ENCODE peak calls at places on chromosomes 13 and 19, in six cellular contexts. F is mucosa of descending colon, D is WTC11, U is endothelial cell, C is osteoblast, R is dorsolateral prefrontal cortex. V is an unnamed sample.

GRCh38 chr13:110812869-110813645 is 99.6 kb downstream of the ING1 start:
- DNase-seq in F (no peak), D (no peak), U (no peak), C (no peak), R (no peak), V (no peak)

GRCh38 chr19:11581740-11582139 is 4.3 kb upstream of the ACP5 start:
- DNase-seq in F (no peak), D (no peak), U (no peak), C (peak), R (no peak), V (no peak)

GRCh38 chr19:42370068-42370520 is 20.0 kb downstream of the CNFN start:
- DNase-seq in F (no peak), D (peak), U (no peak), C (no peak), R (no peak), V (no peak)

GRCh38 chr19:5308471-5309437 is 31.9 kb downstream of the PTPRS start:
- DNase-seq in F (peak), D (no peak), U (no peak), C (peak), R (peak), V (no peak)

GRCh38 chr19:29527500-29528328 is 1.9 kb downstream of the VSTM2B start:
- DNase-seq in F (no peak), D (no peak), U (no peak), C (peak), R (no peak), V (no peak)

GRCh38 chr13:98992355-98992754 is 14.5 kb upstream of the DOCK9 start:
- DNase-seq in F (no peak), D (no peak), U (no peak), C (no peak), R (no peak), V (no peak)

GRCh38 chr19:35462476-35462953 is 14.5 kb downstream of the FFAR2 start:
- DNase-seq in F (peak), D (no peak), U (no peak), C (no peak), R (no peak), V (no peak)

GRCh38 chr13:21541271-21541670 is 62.7 kb downstream of the MICU2 start:
- DNase-seq in F (no peak), D (no peak), U (no peak), C (no peak), R (no peak), V (no peak)

GRCh38 chr19:45569619-45570421 is 14.8 kb downstream of the OPA3 start:
- DNase-seq in F (peak), D (peak), U (peak), C (no peak), R (no peak), V (no peak)

GRCh38 chr13:109859216-109859835 is 72.9 kb upstream of the IRS2 start:
- DNase-seq in F (no peak), D (no peak), U (no peak), C (peak), R (no peak), V (no peak)

GRCh38 chr13:109402976-109403375 is 383.4 kb downstream of the IRS2 start:
- DNase-seq in F (no peak), D (no peak), U (no peak), C (no peak), R (no peak), V (no peak)

GRCh38 chr19:48659768-48660167 is 13.0 kb downstream of the NTN5 start:
- DNase-seq in F (no peak), D (no peak), U (no peak), C (peak), R (no peak), V (no peak)

GRCh38 chr13:26558074-26558805 is 757 bp downstream of the WASF3 start:
- DNase-seq in F (no peak), D (peak), U (peak), C (peak), R (no peak), V (peak)

GRCh38 chr13:41019027-41019487 is at the start of gene ELF1:
- DNase-seq in F (peak), D (no peak), U (no peak), C (peak), R (no peak), V (no peak)

GRCh38 chr19:18636183-18636968 is 452 bp upstream of the KLHL26 start:
- DNase-seq in F (peak), D (peak), U (peak), C (peak), R (peak), V (peak)

DNA sequence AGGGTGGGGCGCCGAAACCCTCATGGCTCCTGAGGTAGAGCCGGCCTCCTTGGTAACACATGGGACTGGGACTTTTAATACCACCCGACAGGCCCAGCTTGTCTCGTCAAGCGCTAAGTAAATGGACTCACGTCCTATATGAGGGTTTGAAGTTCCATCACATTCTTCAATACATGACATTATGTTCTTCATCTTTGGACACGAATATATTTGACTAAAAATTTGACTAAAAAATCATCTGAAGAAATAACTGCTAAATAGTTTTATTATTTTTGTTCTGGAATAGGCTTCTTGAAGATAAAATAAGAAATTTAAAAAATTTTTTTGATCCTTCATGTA is 335 bp upstream of the ZNF607 start:
- DNase-seq in F (no peak), D (no peak), U (no peak), C (no peak), R (no peak), V (no peak)
- TF ChIP-seq CTCF in F (no peak), D (no peak), U (no peak), C (no peak), R (no peak), V (no peak)

GRCh38 chr13:91647361-91647970 is 249.0 kb downstream of the GPC5 start:
- DNase-seq in F (peak), D (peak), U (peak), C (no peak), R (no peak), V (no peak)
- TF ChIP-seq CTCF in F (no peak), D (peak), U (peak), C (no peak), R (peak), V (peak)

DNA sequence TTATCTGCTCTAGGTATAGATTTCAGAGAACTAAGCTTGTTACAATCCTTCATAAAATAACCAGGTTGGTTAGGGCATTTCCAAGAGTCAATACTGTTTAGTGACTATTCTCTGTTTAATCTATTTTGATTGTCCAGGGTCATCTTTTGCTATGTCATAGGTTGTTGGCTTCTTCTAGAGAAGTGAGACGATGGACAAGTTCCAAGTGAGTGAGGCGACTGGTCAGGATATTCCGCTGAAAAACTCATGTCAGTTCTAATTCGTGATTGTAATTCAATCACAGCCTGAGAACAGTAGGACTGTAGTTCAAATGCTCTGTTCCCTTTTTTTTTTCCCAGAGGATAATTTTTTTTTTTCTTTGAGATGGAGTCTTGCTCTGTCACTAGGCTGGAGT is 15.8 kb upstream of the ALOX5AP start:
- DNase-seq in F (no peak), D (no peak), U (no peak), C (peak), R (no peak), V (no peak)
- TF ChIP-seq CTCF in F (no peak), D (no peak), U (no peak), C (no peak), R (no peak), V (no peak)

DNA sequence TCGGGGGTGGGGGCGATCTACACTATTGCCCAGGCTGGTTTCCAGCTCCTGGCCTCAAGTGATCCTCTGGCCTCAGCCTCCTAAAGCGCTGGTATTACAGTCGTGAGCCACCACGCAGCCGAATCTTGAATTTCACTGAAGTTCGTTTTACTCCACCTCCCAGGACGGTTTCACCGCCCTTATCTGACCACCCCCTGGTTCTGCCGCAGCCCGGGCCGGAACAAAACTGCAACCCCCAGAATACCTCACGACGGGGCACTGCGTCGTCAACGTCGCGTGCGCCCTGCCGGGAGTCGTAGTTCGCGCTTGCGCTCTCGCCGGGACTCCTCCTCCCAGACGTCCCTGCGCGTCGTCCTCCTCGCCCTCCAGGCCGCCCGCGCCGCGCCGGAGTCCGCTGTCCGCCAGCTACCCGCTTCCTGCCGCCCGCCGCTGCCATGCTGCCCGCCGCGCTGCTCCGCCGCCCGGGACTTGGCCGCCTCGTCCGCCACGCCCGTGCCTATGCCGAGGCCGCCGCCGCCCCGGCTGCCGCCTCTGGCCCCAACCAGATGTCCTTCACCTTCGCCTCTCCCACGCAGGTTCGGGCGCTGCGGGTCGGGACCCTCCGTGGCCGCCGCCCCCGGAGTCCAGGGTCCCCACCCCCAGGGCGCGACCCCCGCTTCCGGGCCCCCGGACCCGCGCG is at the start of gene ATP5F1D:
- DNase-seq in F (peak), D (peak), U (peak), C (peak), R (peak), V (peak)
- TF ChIP-seq CTCF in F (no peak), D (no peak), U (no peak), C (no peak), R (no peak), V (no peak)

GRCh38 chr13:100397627-100398026 is 191.0 kb downstream of the GGACT start:
- DNase-seq in F (no peak), D (no peak), U (no peak), C (no peak), R (no peak), V (no peak)

GRCh38 chr13:100398360-100398759 is 190.2 kb downstream of the GGACT start:
- DNase-seq in F (no peak), D (no peak), U (no peak), C (no peak), R (no peak), V (no peak)

GRCh38 chr13:100395698-100396373 is 192.8 kb downstream of the GGACT start:
- DNase-seq in F (no peak), D (no peak), U (no peak), C (no peak), R (no peak), V (no peak)

GRCh38 chr13:100394005-100394695 is 194.4 kb downstream of the GGACT start:
- DNase-seq in F (no peak), D (no peak), U (no peak), C (peak), R (no peak), V (no peak)

GRCh38 chr13:100396771-100397170 is 191.8 kb downstream of the GGACT start:
- DNase-seq in F (no peak), D (peak), U (no peak), C (no peak), R (no peak), V (no peak)
- TF ChIP-seq CTCF in F (no peak), D (no peak), U (no peak), C (no peak), R (no peak), V (no peak)

GRCh38 chr13:39051157-39051556 is 12.9 kb downstream of the NHLRC3 start:
- DNase-seq in F (no peak), D (no peak), U (no peak), C (no peak), R (no peak), V (no peak)
- TF ChIP-seq CTCF in F (no peak), D (no peak), U (peak), C (peak), R (peak), V (no peak)

GRCh38 chr19:20359933-20360720 is 193.1 kb downstream of the ZNF486 start:
- DNase-seq in F (no peak), D (peak), U (peak), C (no peak), R (no peak), V (no peak)
- TF ChIP-seq CTCF in F (no peak), D (peak), U (peak), C (no peak), R (peak), V (peak)

DNA sequence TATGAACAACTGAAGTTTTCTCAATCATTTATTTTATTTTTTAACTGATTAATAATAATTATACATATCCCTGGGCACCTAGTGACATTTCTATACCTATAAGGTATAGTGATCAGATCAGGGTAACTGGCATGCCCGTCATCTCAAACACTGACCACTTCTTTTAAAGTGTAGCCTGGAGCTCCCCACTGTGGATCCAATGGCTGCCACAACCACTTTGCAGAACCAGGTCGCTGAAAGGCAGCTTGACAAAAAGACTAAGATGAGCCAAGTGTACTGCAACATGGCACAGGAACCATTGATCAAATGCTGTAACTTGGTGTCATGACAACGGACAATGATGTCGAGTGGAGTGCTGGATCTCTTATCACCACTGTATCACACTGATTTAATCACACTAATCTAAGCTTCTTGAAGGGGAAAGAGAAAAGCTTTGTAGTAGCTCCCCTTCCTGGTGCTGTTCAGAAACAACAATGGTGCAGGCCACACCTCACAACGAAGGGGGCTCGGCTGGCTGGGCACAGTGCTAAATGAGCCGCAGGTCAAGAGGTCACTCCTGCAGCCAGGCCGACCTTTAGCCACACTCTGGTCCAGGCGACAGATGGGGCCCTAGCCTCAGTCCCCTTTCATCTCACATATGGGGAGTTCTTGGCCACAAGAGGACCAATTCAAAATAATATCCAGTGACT is 2.3 kb upstream of the TNFRSF19 start:
- DNase-seq in F (no peak), D (no peak), U (no peak), C (no peak), R (no peak), V (no peak)
- TF ChIP-seq CTCF in F (no peak), D (no peak), U (no peak), C (peak), R (no peak), V (no peak)

GRCh38 chr19:44356383-44357111 is at the start of gene ZNF112:
- DNase-seq in F (peak), D (peak), U (peak), C (peak), R (peak), V (peak)
- TF ChIP-seq CTCF in F (no peak), D (no peak), U (no peak), C (no peak), R (peak), V (no peak)